ENCODE peak calls at places on chromosomes 13 and 19, in four cellular contexts. H, M, I and E are unnamed samples.

GRCh38 chr13:73254827-73255226 is 196.0 kb downstream of the KLF5 start:
- DNase-seq in M (no peak), H (no peak), I (no peak), E (no peak)

GRCh38 chr13:113489549-113490495 is 689 bp downstream of the DCUN1D2 start:
- DNase-seq in M (peak), H (no peak), I (peak), E (peak)

GRCh38 chr19:41753159-41753558 is 2.2 kb upstream of the CEACAM6 start:
- DNase-seq in H (no peak), M (peak), I (no peak), E (peak)

GRCh38 chr19:58480831-58481230 is 4.7 kb downstream of the ZNF446 start:
- DNase-seq in H (no peak), M (no peak), I (no peak), E (no peak)

GRCh38 chr13:23621316-23621645 is 51.1 kb downstream of the TNFRSF19 start:
- DNase-seq in M (no peak), H (no peak), I (peak), E (peak)

GRCh38 chr19:49850221-49850486 is 805 bp upstream of the PTOV1 start:
- DNase-seq in H (no peak), I (no peak), M (no peak), E (no peak)

GRCh38 chr13:98541701-98542203 is 35.2 kb downstream of the STK24 start:
- DNase-seq in H (no peak), M (no peak), I (no peak), E (no peak)

GRCh38 chr13:106132216-106132615 is 403.2 kb downstream of the EFNB2 start:
- DNase-seq in M (no peak), H (no peak), I (no peak), E (no peak)

GRCh38 chr19:13937479-13938360 is 497 bp downstream of the PODNL1 start:
- DNase-seq in H (no peak), I (no peak), M (no peak), E (no peak)

GRCh38 chr13:93243375-93244063 is 16.9 kb downstream of the GPC6 start:
- DNase-seq in I (no peak), M (no peak), H (no peak), E (no peak)

GRCh38 chr19:4208385-4209094 is 20.8 kb upstream of the EBI3 start:
- DNase-seq in I (peak), H (no peak), M (no peak), E (no peak)

GRCh38 chr13:110714798-110715394 is 1.4 kb downstream of the ING1 start:
- DNase-seq in H (peak), I (peak), M (no peak), E (peak)

GRCh38 chr19:58519087-58519354 is 589 bp downstream of the ZBTB45 start:
- DNase-seq in M (peak), I (peak), H (peak), E (peak)

GRCh38 chr19:46451352-46451751 is 20.0 kb downstream of the PNMA8A start:
- DNase-seq in H (no peak), I (no peak), M (no peak), E (no peak)

GRCh38 chr13:98374750-98375149 is 197.7 kb upstream of the RNF113B start:
- DNase-seq in I (no peak), M (no peak), H (no peak), E (no peak)

GRCh38 chr13:48404952-48405351 is 8.0 kb downstream of the LPAR6 start:
- DNase-seq in I (no peak), M (no peak), H (no peak), E (no peak)
- TF ChIP-seq CTCF in I (no peak), M (no peak), H (no peak), E (no peak)

GRCh38 chr19:22532388-22533310 is 101.5 kb upstream of the ZNF492 start:
- DNase-seq in H (no peak), M (no peak), I (no peak), E (no peak)
- TF ChIP-seq CTCF in H (no peak), M (no peak), I (no peak), E (no peak)

GRCh38 chr19:5341448-5341820 is 822 bp upstream of the PTPRS start:
- DNase-seq in H (no peak), I (no peak), M (no peak), E (no peak)

GRCh38 chr19:5338661-5339469 is 1.7 kb downstream of the PTPRS start:
- DNase-seq in H (no peak), M (no peak), I (no peak), E (no peak)

GRCh38 chr19:5339470-5339949 is 1.1 kb downstream of the PTPRS start:
- DNase-seq in M (no peak), I (no peak), H (no peak), E (no peak)

GRCh38 chr19:5340637-5341447 is at the start of gene PTPRS:
- DNase-seq in M (peak), I (peak), H (peak), E (peak)

DNA sequence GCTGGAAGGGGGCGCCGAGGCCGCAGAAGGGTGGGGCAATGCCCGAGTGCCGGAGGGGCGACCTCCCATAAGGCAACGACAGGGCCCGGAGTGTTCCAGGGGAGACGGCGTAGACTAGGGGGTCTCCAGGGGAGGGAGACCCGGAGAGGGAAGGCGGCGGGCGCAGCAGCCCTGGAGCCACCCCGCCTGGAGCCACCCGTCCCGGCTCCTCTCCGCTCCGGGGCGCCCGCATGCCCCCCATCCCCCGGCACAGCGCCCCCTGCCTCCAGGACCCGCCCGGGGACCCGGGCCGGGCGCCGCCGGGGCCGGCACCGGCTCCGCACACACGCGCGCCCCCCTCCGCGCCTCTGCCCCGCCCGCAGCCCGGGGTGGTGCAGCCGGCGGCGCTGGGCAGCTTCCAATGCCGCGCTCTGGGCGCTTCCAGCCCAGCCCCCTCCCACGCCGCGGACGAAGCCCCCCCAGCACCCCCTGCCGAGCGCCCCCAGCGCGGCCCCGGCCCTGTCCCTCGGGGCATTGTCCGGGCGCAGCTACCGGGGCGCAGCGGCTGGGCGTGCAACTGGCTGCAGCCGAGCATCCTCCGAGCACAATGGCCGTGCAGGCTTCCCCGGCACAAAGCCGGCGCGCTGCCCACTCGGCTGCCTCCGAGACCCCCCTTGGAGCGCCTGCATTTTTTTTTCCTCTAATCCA is 519 bp downstream of the PTPRS start:
- DNase-seq in H (peak), M (peak), I (no peak), E (no peak)
- TF ChIP-seq CTCF in H (peak), M (peak), I (peak), E (no peak)

GRCh38 chr19:2984196-2984490 is 6.8 kb downstream of the TLE6 start:
- DNase-seq in H (no peak), I (no peak), M (no peak), E (no peak)
- TF ChIP-seq CTCF in H (no peak), I (no peak), M (no peak), E (no peak)

GRCh38 chr13:41847216-41847615 is 113.7 kb downstream of the VWA8 start:
- DNase-seq in M (no peak), H (no peak), I (no peak), E (no peak)

GRCh38 chr13:41848435-41849255 is 112.3 kb downstream of the VWA8 start:
- DNase-seq in M (no peak), I (peak), H (no peak), E (no peak)
- TF ChIP-seq CTCF in M (no peak), I (no peak), H (no peak), E (no peak)

DNA sequence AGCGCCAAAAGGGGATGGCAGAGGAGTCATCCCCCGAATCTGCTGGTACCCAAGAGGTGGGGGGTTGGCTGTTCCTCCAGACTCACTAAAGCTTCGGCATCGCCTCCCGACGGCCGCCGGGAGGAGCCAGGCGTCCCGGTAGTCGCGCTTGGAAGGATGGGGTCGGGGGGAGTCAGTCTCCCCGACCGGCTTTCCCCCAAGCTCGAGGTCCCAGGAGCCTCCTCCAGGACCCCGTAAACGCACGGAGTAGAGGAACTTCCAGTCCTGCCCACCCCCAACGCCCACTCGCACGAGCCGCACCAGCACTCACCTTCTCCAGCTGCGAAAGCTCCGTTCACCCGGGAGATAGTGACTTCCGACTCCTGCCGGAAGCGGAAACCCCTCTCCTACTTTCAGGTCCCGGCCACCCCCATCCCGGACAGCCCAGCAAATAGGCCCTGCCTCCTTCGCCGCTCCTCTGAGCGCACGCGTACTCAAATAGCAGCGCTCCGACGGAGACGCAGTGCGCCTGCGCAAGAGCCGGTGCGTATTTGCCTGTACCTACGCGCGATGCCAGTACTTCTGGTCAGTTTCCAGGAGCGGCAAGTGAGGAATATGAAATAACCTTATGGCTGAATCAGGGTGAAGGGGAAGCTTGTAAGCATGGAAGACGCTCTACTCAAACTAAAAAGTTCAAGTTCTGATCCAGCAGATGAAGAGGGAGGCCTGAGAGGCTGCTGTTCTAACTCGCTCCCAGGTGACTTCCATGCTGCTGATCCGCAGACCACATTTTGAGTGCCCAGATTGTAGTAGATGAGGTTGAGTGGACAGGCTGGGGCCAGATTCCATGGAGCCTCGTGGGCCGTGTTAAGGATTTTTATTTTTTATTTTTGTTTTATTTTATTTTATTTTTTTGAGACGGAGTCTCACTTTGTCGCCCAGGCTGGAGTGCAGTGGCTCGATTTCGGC is at the start of gene ELOF1:
- DNase-seq in M (peak), H (peak), I (peak), E (peak)
- TF ChIP-seq CTCF in M (peak), H (no peak), I (peak), E (no peak)

DNA sequence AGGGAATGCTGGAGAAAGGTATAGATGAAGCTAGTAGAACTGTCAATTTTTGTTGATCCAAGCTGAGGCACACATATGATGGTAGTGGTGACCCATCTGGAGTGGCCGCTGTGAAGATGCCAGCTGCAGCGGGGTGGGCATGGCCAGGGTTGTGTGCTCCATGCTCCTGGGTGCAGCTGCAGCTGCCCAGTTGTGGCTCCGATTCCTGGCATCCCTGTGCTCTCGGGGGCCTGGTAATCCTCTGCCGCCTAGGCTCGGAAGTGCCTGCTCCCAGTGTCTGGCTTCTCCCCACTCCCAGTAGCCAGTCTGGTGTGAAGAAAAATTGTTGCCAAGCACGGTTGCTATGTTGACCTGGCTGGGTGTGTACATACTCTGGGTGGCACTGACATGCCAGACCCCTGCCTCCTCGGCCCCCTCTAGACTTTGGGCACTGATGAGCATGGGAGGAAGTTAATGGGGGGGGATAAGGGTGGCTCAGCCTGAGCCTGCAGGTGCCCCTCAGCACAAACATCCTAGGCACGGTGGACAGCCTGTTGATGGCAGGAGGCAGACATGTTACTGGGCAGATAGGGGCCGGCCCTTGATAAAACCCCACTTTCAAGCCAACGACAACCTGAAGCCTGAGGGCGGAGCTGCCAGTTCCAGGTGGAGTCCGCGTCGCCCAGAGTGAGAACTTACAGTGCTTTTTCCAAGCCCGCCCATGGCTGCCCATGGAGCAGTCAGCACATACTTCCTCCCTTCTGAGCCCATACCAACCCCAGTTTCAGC is 1400.7 kb downstream of the PCDH9 start:
- DNase-seq in M (no peak), I (no peak), H (no peak), E (no peak)
- TF ChIP-seq CTCF in M (no peak), I (no peak), H (no peak), E (no peak)